ENCODE peak calls at places on chromosome 10, in four cellular contexts. One of them, this sample, is unnamed.

GRCh38 chr10:22252286-22252800 is 34.5 kb upstream of the EBLN1 start:
- DNase-seq in dorsolateral prefrontal cortex: peak; percentile 52
- DNase-seq in tibial artery: peak; percentile 76
- DNase-seq in colonic mucosa: peak; percentile 26
- DNase-seq in this sample: peak; percentile 87

GRCh38 chr10:60429084-60429849 is 39.6 kb upstream of the ANK3 start:
- DNase-seq in colonic mucosa: no peak
- DNase-seq in tibial artery: no peak
- DNase-seq in dorsolateral prefrontal cortex: no peak
- DNase-seq in this sample: no peak

GRCh38 chr10:110209926-110210662 is 2.7 kb downstream of the MXI1 start:
- DNase-seq in dorsolateral prefrontal cortex: peak; percentile 65
- DNase-seq in tibial artery: peak; percentile 88
- DNase-seq in colonic mucosa: peak; percentile 70
- DNase-seq in this sample: peak; percentile 90

GRCh38 chr10:110643670-110644597 is at the start of gene RBM20:
- DNase-seq in tibial artery: peak; percentile 76
- DNase-seq in colonic mucosa: no peak
- DNase-seq in dorsolateral prefrontal cortex: no peak
- DNase-seq in this sample: peak; percentile 76

GRCh38 chr10:110790913-110791525 is 80.7 kb upstream of the PDCD4 start:
- DNase-seq in dorsolateral prefrontal cortex: no peak
- DNase-seq in colonic mucosa: no peak
- DNase-seq in tibial artery: no peak
- DNase-seq in this sample: no peak

GRCh38 chr10:44627591-44628354 is 242.9 kb upstream of the CXCL12 start:
- DNase-seq in dorsolateral prefrontal cortex: no peak
- DNase-seq in tibial artery: no peak
- DNase-seq in colonic mucosa: no peak
- DNase-seq in this sample: no peak

GRCh38 chr10:93806882-93807281 is 49.1 kb downstream of the LGI1 start:
- DNase-seq in tibial artery: no peak
- DNase-seq in colonic mucosa: no peak
- DNase-seq in dorsolateral prefrontal cortex: no peak
- DNase-seq in this sample: no peak

GRCh38 chr10:85847085-85847484 is 519.5 kb downstream of the GRID1 start:
- DNase-seq in tibial artery: no peak
- DNase-seq in colonic mucosa: no peak
- DNase-seq in dorsolateral prefrontal cortex: no peak
- DNase-seq in this sample: no peak

GRCh38 chr10:21627331-21627730 is 93.3 kb downstream of the MLLT10 start:
- DNase-seq in dorsolateral prefrontal cortex: no peak
- DNase-seq in colonic mucosa: no peak
- DNase-seq in tibial artery: no peak
- DNase-seq in this sample: no peak

GRCh38 chr10:118457824-118458428 is 115.8 kb upstream of the FAM204A start:
- DNase-seq in tibial artery: no peak
- DNase-seq in colonic mucosa: no peak
- DNase-seq in dorsolateral prefrontal cortex: no peak
- DNase-seq in this sample: no peak

GRCh38 chr10:416091-416515 is 273.4 kb downstream of the DIP2C start:
- DNase-seq in colonic mucosa: no peak
- DNase-seq in tibial artery: no peak
- DNase-seq in dorsolateral prefrontal cortex: no peak
- DNase-seq in this sample: no peak

GRCh38 chr10:80462277-80462985 is 8.3 kb downstream of the TSPAN14 start:
- DNase-seq in tibial artery: no peak
- DNase-seq in dorsolateral prefrontal cortex: no peak
- DNase-seq in colonic mucosa: peak; percentile 35
- DNase-seq in this sample: no peak

GRCh38 chr10:117900280-117900679 is 146.5 kb downstream of the RAB11FIP2 start:
- DNase-seq in colonic mucosa: no peak
- DNase-seq in dorsolateral prefrontal cortex: no peak
- DNase-seq in tibial artery: no peak
- DNase-seq in this sample: no peak

GRCh38 chr10:33302188-33302829 is 32.2 kb downstream of the NRP1 start:
- DNase-seq in dorsolateral prefrontal cortex: no peak
- DNase-seq in tibial artery: no peak
- DNase-seq in colonic mucosa: no peak
- DNase-seq in this sample: no peak

GRCh38 chr10:88082391-88082790 is 219.0 kb downstream of the PTEN start:
- DNase-seq in dorsolateral prefrontal cortex: no peak
- DNase-seq in tibial artery: no peak
- DNase-seq in colonic mucosa: no peak
- DNase-seq in this sample: no peak

GRCh38 chr10:86220626-86221025 is 146.0 kb downstream of the GRID1 start:
- DNase-seq in colonic mucosa: no peak
- DNase-seq in dorsolateral prefrontal cortex: no peak
- DNase-seq in tibial artery: no peak
- DNase-seq in this sample: no peak

GRCh38 chr10:55500931-55501559 is 700.0 kb upstream of the PCDH15 start:
- DNase-seq in colonic mucosa: peak; percentile 18
- DNase-seq in dorsolateral prefrontal cortex: no peak
- DNase-seq in tibial artery: no peak
- DNase-seq in this sample: no peak

GRCh38 chr10:62040896-62041295 is 139.4 kb downstream of the ARID5B start:
- DNase-seq in dorsolateral prefrontal cortex: no peak
- DNase-seq in tibial artery: no peak
- DNase-seq in colonic mucosa: no peak
- DNase-seq in this sample: no peak

GRCh38 chr10:62037890-62038608 is 136.6 kb downstream of the ARID5B start:
- DNase-seq in tibial artery: no peak
- DNase-seq in dorsolateral prefrontal cortex: no peak
- DNase-seq in colonic mucosa: no peak
- DNase-seq in this sample: no peak

GRCh38 chr10:62036186-62037081 is 134.9 kb downstream of the ARID5B start:
- DNase-seq in colonic mucosa: no peak
- DNase-seq in tibial artery: no peak
- DNase-seq in dorsolateral prefrontal cortex: no peak
- DNase-seq in this sample: no peak

GRCh38 chr10:62037166-62037831 is 135.8 kb downstream of the ARID5B start:
- DNase-seq in tibial artery: no peak
- DNase-seq in dorsolateral prefrontal cortex: no peak
- DNase-seq in colonic mucosa: no peak
- DNase-seq in this sample: no peak

DNA sequence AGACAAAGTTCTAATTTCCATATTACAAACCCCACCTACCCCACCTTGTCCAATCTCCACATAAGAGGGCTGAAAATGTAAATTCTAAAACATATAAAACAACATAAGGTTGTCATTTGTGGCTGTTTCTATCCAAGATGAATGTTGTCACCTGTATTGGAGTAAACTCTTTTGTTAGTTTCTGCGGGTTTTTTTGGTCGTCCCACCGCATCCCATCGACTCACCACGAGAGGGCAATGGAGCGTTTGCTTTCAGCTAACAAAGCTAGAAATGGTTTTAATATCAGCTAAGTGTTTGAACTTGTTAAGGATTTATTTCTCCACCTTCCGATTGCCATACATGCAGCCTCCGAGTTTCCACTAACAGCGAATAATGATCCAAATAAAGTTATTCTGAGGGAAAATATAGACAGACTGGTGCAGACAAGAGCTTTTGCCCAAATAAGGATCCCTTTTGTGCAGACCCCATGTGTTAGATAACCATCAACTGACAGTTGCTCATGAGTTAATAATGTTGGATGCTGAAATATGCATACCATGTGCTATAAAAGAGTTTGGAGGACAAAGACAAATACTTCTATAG is 137.2 kb downstream of the ARID5B start:
- DNase-seq in tibial artery: peak; percentile 87
- DNase-seq in colonic mucosa: peak; percentile 85
- DNase-seq in dorsolateral prefrontal cortex: peak; percentile 66
- DNase-seq in this sample: peak; percentile 73
- H3K27ac ChIP-seq in tibial artery: peak overlapping the region; percentile 76
- H3K27ac ChIP-seq in colonic mucosa: peak overlapping the region; percentile 50
- H3K27ac ChIP-seq in dorsolateral prefrontal cortex: no peak overlapping the region
- H3K27ac ChIP-seq in this sample: peak overlapping the region; percentile 79

GRCh38 chr10:126904493-126904806 is 778 bp upstream of the DOCK1 start:
- DNase-seq in tibial artery: no peak
- DNase-seq in dorsolateral prefrontal cortex: no peak
- DNase-seq in colonic mucosa: no peak
- DNase-seq in this sample: no peak
- H3K27ac ChIP-seq in tibial artery: no peak overlapping the region
- H3K27ac ChIP-seq in dorsolateral prefrontal cortex: no peak overlapping the region
- H3K27ac ChIP-seq in colonic mucosa: no peak overlapping the region
- H3K27ac ChIP-seq in this sample: no peak overlapping the region

GRCh38 chr10:122143238-122143841 is 127.8 kb upstream of the BTBD16 start:
- DNase-seq in colonic mucosa: no peak
- DNase-seq in tibial artery: no peak
- DNase-seq in dorsolateral prefrontal cortex: peak; percentile 70
- DNase-seq in this sample: no peak
- H3K27ac ChIP-seq in colonic mucosa: no peak overlapping the region
- H3K27ac ChIP-seq in tibial artery: peak overlapping the region; percentile 81
- H3K27ac ChIP-seq in dorsolateral prefrontal cortex: no peak overlapping the region
- H3K27ac ChIP-seq in this sample: no peak overlapping the region

GRCh38 chr10:15238553-15239335 is 70.3 kb upstream of the NMT2 start:
- DNase-seq in colonic mucosa: no peak
- DNase-seq in dorsolateral prefrontal cortex: no peak
- DNase-seq in tibial artery: no peak
- DNase-seq in this sample: no peak
- H3K27ac ChIP-seq in colonic mucosa: no peak overlapping the region
- H3K27ac ChIP-seq in dorsolateral prefrontal cortex: no peak overlapping the region
- H3K27ac ChIP-seq in tibial artery: no peak overlapping the region
- H3K27ac ChIP-seq in this sample: no peak overlapping the region

DNA sequence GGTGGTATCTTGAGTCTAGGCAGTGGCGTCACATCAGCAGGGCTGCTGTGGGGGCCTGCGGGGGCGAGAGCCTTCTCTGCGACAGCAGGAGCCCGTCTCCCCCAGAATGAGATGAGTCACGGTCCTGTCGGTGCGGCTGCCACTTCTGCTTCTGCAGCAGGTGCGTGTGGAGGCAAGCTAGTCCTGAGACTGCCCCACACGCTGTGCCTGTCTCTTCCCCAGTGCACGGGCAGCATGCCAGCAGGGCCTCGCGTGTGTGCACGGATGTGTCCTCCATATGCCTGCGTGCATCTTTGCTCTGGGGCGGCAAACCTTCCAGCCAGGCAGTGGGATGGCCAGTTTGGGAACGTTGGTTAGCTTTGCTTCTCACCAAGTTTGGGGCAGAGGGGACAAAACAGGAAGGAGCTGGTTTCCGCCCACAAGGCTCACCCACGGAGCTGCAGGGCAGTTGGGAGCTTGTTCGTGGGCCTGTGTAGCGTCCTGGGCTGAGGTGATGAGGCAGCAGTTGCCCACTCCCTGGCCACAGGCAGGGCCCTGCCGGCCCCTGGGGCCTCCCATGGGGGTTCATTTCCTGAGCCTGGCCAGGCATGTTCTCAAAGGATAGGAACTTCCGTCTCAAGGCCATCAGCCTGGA is 60.8 kb upstream of the PPIF start:
- DNase-seq in tibial artery: no peak
- DNase-seq in colonic mucosa: peak; percentile 70
- DNase-seq in dorsolateral prefrontal cortex: peak; percentile 92
- DNase-seq in this sample: peak; percentile 95
- H3K27ac ChIP-seq in tibial artery: no peak overlapping the region
- H3K27ac ChIP-seq in colonic mucosa: peak overlapping the region; percentile 45
- H3K27ac ChIP-seq in dorsolateral prefrontal cortex: peak overlapping the region; percentile 48
- H3K27ac ChIP-seq in this sample: peak overlapping the region; percentile 65

DNA sequence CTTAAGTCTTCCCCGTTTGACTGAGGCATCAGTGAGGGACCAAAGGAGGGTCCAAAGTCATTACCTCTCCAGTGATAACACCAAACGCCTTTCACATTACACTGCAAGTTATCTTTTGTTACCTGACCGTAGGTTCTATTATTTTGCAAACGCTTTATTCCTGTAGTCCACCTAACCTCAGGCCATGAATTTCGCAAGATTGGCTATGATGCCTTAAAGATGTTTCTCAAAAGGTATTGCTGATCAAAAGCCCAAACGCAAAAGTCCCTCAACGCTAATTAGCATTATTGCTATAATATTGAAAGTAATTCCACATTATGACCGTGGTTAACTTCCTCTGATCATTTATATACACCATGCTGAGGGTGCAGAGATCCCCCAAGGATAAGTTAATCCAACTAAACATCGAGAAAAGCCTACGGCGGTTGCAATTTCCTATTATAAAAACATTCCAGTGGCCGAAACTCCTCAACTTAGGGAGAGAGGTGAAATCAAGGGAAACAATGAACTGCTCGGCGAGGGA is 649 bp downstream of the DNA2 start:
- DNase-seq in colonic mucosa: no peak
- DNase-seq in tibial artery: no peak
- DNase-seq in dorsolateral prefrontal cortex: no peak
- DNase-seq in this sample: no peak
- H3K27ac ChIP-seq in colonic mucosa: no peak overlapping the region
- H3K27ac ChIP-seq in tibial artery: peak overlapping the region; percentile 67
- H3K27ac ChIP-seq in dorsolateral prefrontal cortex: no peak overlapping the region
- H3K27ac ChIP-seq in this sample: no peak overlapping the region

DNA sequence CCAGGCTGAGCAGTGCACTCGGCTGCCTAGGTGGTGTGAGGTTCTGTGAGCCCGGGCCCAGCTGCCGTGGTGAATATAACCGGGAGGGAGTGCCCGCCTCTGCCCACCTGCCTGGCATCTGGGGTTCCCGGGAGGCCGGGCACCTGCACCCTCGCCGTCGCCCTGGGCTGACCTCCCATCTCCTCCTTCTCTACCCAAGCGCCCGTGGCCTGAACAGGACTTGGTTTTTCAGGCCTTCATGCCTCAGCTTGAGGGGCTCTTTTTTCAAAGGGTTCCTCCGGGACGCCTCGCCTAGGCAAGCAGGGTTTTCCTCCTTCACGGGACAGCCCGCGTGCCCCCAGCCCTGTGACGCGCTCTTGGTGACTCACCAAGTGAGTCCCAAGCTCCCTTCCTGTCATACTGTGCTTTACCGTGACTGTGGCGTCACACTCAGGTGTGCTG is 9.9 kb downstream of the INPP5A start:
- DNase-seq in dorsolateral prefrontal cortex: no peak
- DNase-seq in tibial artery: peak; percentile 65
- DNase-seq in colonic mucosa: no peak
- DNase-seq in this sample: peak; percentile 84
- H3K27ac ChIP-seq in dorsolateral prefrontal cortex: no peak overlapping the region
- H3K27ac ChIP-seq in tibial artery: no peak overlapping the region
- H3K27ac ChIP-seq in colonic mucosa: no peak overlapping the region
- H3K27ac ChIP-seq in this sample: no peak overlapping the region